ENCODE peak calls at places on chromosomes 7 and 10, in eight cellular contexts. One of them, this sample, is unnamed.

GRCh38 chr10:3045471-3046209 is 21.7 kb upstream of the PFKP start:
- DNase-seq in CD8-positive, alpha-beta T cell: no peak
- DNase-seq in effector CD4-positive, alpha-beta T cell: no peak
- DNase-seq in NCI-H1694: no peak
- DNase-seq in upper lobe of right lung: peak
- DNase-seq in small intestine: no peak
- DNase-seq in activated effector memory CD4-positive, alpha-beta T cell treated with Interleukin-2 at 50 U/mL for 16 hours: no peak
- DNase-seq in stimulated activated CD4-positive, alpha-beta T cell treated with anti-CD3 and anti-CD28 coated beads, Interleukin-4, amount 100 ng/mL, for 24 hours: peak
- DNase-seq in this sample: no peak

GRCh38 chr10:30630571-30630970 is 1.0 kb upstream of the LYZL2 start:
- DNase-seq in CD8-positive, alpha-beta T cell: no peak
- DNase-seq in effector CD4-positive, alpha-beta T cell: no peak
- DNase-seq in NCI-H1694: no peak
- DNase-seq in upper lobe of right lung: no peak
- DNase-seq in small intestine: no peak
- DNase-seq in activated effector memory CD4-positive, alpha-beta T cell treated with Interleukin-2 at 50 U/mL for 16 hours: no peak
- DNase-seq in stimulated activated CD4-positive, alpha-beta T cell treated with anti-CD3 and anti-CD28 coated beads, Interleukin-4, amount 100 ng/mL, for 24 hours: no peak
- DNase-seq in this sample: no peak

GRCh38 chr7:108406474-108406873 is 49.8 kb downstream of the NRCAM start:
- DNase-seq in CD8-positive, alpha-beta T cell: no peak
- DNase-seq in effector CD4-positive, alpha-beta T cell: no peak
- DNase-seq in NCI-H1694: no peak
- DNase-seq in upper lobe of right lung: no peak
- DNase-seq in small intestine: no peak
- DNase-seq in activated effector memory CD4-positive, alpha-beta T cell treated with Interleukin-2 at 50 U/mL for 16 hours: no peak
- DNase-seq in stimulated activated CD4-positive, alpha-beta T cell treated with anti-CD3 and anti-CD28 coated beads, Interleukin-4, amount 100 ng/mL, for 24 hours: no peak
- DNase-seq in this sample: no peak

GRCh38 chr7:141456298-141456697 is 94.9 kb upstream of the AGK start:
- DNase-seq in CD8-positive, alpha-beta T cell: no peak
- DNase-seq in effector CD4-positive, alpha-beta T cell: no peak
- DNase-seq in NCI-H1694: no peak
- DNase-seq in upper lobe of right lung: no peak
- DNase-seq in small intestine: no peak
- DNase-seq in activated effector memory CD4-positive, alpha-beta T cell treated with Interleukin-2 at 50 U/mL for 16 hours: no peak
- DNase-seq in stimulated activated CD4-positive, alpha-beta T cell treated with anti-CD3 and anti-CD28 coated beads, Interleukin-4, amount 100 ng/mL, for 24 hours: no peak
- DNase-seq in this sample: no peak

GRCh38 chr10:13661261-13661660 is 74.5 kb downstream of the PRPF18 start:
- DNase-seq in CD8-positive, alpha-beta T cell: no peak
- DNase-seq in effector CD4-positive, alpha-beta T cell: no peak
- DNase-seq in NCI-H1694: no peak
- DNase-seq in upper lobe of right lung: no peak
- DNase-seq in small intestine: no peak
- DNase-seq in activated effector memory CD4-positive, alpha-beta T cell treated with Interleukin-2 at 50 U/mL for 16 hours: no peak
- DNase-seq in stimulated activated CD4-positive, alpha-beta T cell treated with anti-CD3 and anti-CD28 coated beads, Interleukin-4, amount 100 ng/mL, for 24 hours: no peak
- DNase-seq in this sample: no peak

GRCh38 chr10:123149568-123150228 is 1.8 kb downstream of the HMX2 start:
- DNase-seq in CD8-positive, alpha-beta T cell: no peak
- DNase-seq in effector CD4-positive, alpha-beta T cell: no peak
- DNase-seq in NCI-H1694: no peak
- DNase-seq in upper lobe of right lung: peak
- DNase-seq in small intestine: peak
- DNase-seq in activated effector memory CD4-positive, alpha-beta T cell treated with Interleukin-2 at 50 U/mL for 16 hours: no peak
- DNase-seq in stimulated activated CD4-positive, alpha-beta T cell treated with anti-CD3 and anti-CD28 coated beads, Interleukin-4, amount 100 ng/mL, for 24 hours: peak
- DNase-seq in this sample: no peak

GRCh38 chr10:96255569-96256335 is 15.6 kb downstream of the BLNK start:
- DNase-seq in CD8-positive, alpha-beta T cell: no peak
- DNase-seq in effector CD4-positive, alpha-beta T cell: no peak
- DNase-seq in NCI-H1694: peak
- DNase-seq in upper lobe of right lung: no peak
- DNase-seq in small intestine: no peak
- DNase-seq in activated effector memory CD4-positive, alpha-beta T cell treated with Interleukin-2 at 50 U/mL for 16 hours: no peak
- DNase-seq in stimulated activated CD4-positive, alpha-beta T cell treated with anti-CD3 and anti-CD28 coated beads, Interleukin-4, amount 100 ng/mL, for 24 hours: no peak
- DNase-seq in this sample: no peak

GRCh38 chr10:94224656-94225055 is 138.1 kb downstream of the NOC3L start:
- DNase-seq in CD8-positive, alpha-beta T cell: no peak
- DNase-seq in effector CD4-positive, alpha-beta T cell: no peak
- DNase-seq in NCI-H1694: no peak
- DNase-seq in upper lobe of right lung: no peak
- DNase-seq in small intestine: no peak
- DNase-seq in activated effector memory CD4-positive, alpha-beta T cell treated with Interleukin-2 at 50 U/mL for 16 hours: no peak
- DNase-seq in stimulated activated CD4-positive, alpha-beta T cell treated with anti-CD3 and anti-CD28 coated beads, Interleukin-4, amount 100 ng/mL, for 24 hours: no peak
- DNase-seq in this sample: no peak

This sample was measured in T-helper 22 cell.